ENCODE peak calls at places on chromosome X, in six cellular contexts. R is IMR-90, Y is A549, J is K562, W is SK-N-SH, H is GM12878. T is an unnamed sample.
A peak's percentile ranks its signal among the peaks of the same experiment; 100 is the strongest.

GRCh38 chrX:150525061-150525919 is 43.1 kb upstream of the MTM1 start:
- DNase-seq in R (no peak), Y (no peak), J (no peak), W (no peak), H (no peak), T (no peak)

GRCh38 chrX:9528498-9528897 is 63.6 kb downstream of the TBL1X start:
- DNase-seq in R (no peak), Y (no peak), J (no peak), W (no peak), H (no peak), T (no peak)

GRCh38 chrX:40176979-40177430 is 79.2 kb upstream of the BCOR start:
- DNase-seq in R (no peak), Y (no peak), J (peak; percentile 63), W (peak; percentile 65), H (no peak), T (peak; percentile 50)

GRCh38 chrX:77003956-77004355 is 443.2 kb upstream of the FGF16 start:
- DNase-seq in R (no peak), Y (no peak), J (no peak), W (no peak), H (no peak), T (no peak)

GRCh38 chrX:108285361-108285760 is 152.9 kb downstream of the COL4A6 start:
- DNase-seq in R (no peak), Y (no peak), J (no peak), W (no peak), H (no peak), T (no peak)

GRCh38 chrX:17735396-17735795 is 1.9 kb upstream of the SCML1 start:
- DNase-seq in R (no peak), Y (no peak), J (no peak), W (no peak), H (no peak), T (peak; percentile 27)

GRCh38 chrX:3713225-3713936 is at the start of gene PRKX:
- DNase-seq in R (peak; percentile 36), Y (peak; percentile 43), J (peak; percentile 85), W (peak; percentile 90), H (peak; percentile 13), T (no peak)

GRCh38 chrX:47316276-47317025 is 53.9 kb upstream of the ZNF157 start:
- DNase-seq in R (no peak), Y (no peak), J (no peak), W (peak; percentile 34), H (no peak), T (no peak)

GRCh38 chrX:150324035-150324728 is 38.9 kb upstream of the MAMLD1 start:
- DNase-seq in R (peak; percentile 94), Y (peak; percentile 30), J (no peak), W (no peak), H (no peak), T (peak; percentile 4)

GRCh38 chrX:2423293-2423692 is 77.5 kb downstream of the DHRSX start:
- DNase-seq in R (peak; percentile 51), Y (no peak), J (no peak), W (no peak), H (no peak), T (no peak)

GRCh38 chrX:13340182-13340791 is 20.4 kb upstream of the ATXN3L start:
- DNase-seq in R (peak; percentile 2), Y (no peak), J (no peak), W (no peak), H (no peak), T (no peak)

GRCh38 chrX:106751407-106751806 is 24.9 kb downstream of the RNF128 start:
- DNase-seq in R (no peak), Y (no peak), J (no peak), W (no peak), H (no peak), T (no peak)

GRCh38 chrX:145817299-145817665 is 347 bp upstream of the SLITRK2 start:
- DNase-seq in R (no peak), Y (no peak), J (no peak), W (no peak), H (no peak), T (no peak)

GRCh38 chrX:15299945-15300851 is 15.2 kb downstream of the ASB11 start:
- DNase-seq in R (peak; percentile 30), Y (peak; percentile 25), J (peak; percentile 10), W (peak; percentile 49), H (no peak), T (peak; percentile 7)

GRCh38 chrX:57951666-57952319 is 41.5 kb upstream of the ZXDA start:
- DNase-seq in R (no peak), Y (no peak), J (no peak), W (no peak), H (no peak), T (no peak)

GRCh38 chrX:26574208-26574607 is 358.2 kb downstream of the MAGEB5 start:
- DNase-seq in R (peak; percentile 40), Y (no peak), J (no peak), W (no peak), H (no peak), T (no peak)

GRCh38 chrX:119072771-119073170 is at the start of gene CT47C1:
- DNase-seq in R (no peak), Y (no peak), J (peak; percentile 39), W (no peak), H (no peak), T (no peak)

GRCh38 chrX:79515529-79515928 is 148.4 kb upstream of the ITM2A start:
- DNase-seq in R (no peak), Y (no peak), J (no peak), W (no peak), H (no peak), T (no peak)

GRCh38 chrX:137025930-137026329 is 7.9 kb downstream of the GPR101 start:
- DNase-seq in R (no peak), Y (no peak), J (no peak), W (no peak), H (no peak), T (no peak)

GRCh38 chrX:581717-582116 is 48.9 kb upstream of the SHOX start:
- DNase-seq in R (no peak), Y (no peak), J (no peak), W (no peak), H (no peak), T (no peak)

GRCh38 chrX:74493806-74494205 is 72.5 kb downstream of the SLC16A2 start:
- DNase-seq in R (no peak), Y (no peak), J (no peak), W (no peak), H (no peak), T (no peak)

GRCh38 chrX:55135171-55135570 is 46.4 kb downstream of the PAGE2 start:
- DNase-seq in R (peak; percentile 31), Y (peak; percentile 7), J (peak; percentile 26), W (peak; percentile 41), H (no peak), T (peak; percentile 39)

GRCh38 chrX:154712781-154713391 is 38.0 kb downstream of the GAB3 start:
- DNase-seq in R (peak; percentile 73), Y (no peak), J (no peak), W (no peak), H (peak; percentile 68), T (no peak)

GRCh38 chrX:154717824-154718223 is 33.1 kb downstream of the GAB3 start:
- DNase-seq in R (peak; percentile 59), Y (no peak), J (peak; percentile 83), W (peak; percentile 7), H (no peak), T (no peak)

GRCh38 chrX:154711264-154711663 is 39.6 kb downstream of the GAB3 start:
- DNase-seq in R (no peak), Y (no peak), J (no peak), W (no peak), H (no peak), T (no peak)

GRCh38 chrX:154715825-154716224 is 35.1 kb downstream of the GAB3 start:
- DNase-seq in R (no peak), Y (no peak), J (no peak), W (no peak), H (no peak), T (no peak)

GRCh38 chrX:154714925-154715324 is 36.0 kb downstream of the GAB3 start:
- DNase-seq in R (peak; percentile 50), Y (peak; percentile 53), J (peak; percentile 57), W (peak; percentile 63), H (no peak), T (peak; percentile 12)
- TF ChIP-seq SMC3 in R (peak; percentile 67), Y (peak; percentile 58), J (peak; percentile 19), W (peak; percentile 70), H (peak; percentile 61), T (peak; percentile 47)

DNA sequence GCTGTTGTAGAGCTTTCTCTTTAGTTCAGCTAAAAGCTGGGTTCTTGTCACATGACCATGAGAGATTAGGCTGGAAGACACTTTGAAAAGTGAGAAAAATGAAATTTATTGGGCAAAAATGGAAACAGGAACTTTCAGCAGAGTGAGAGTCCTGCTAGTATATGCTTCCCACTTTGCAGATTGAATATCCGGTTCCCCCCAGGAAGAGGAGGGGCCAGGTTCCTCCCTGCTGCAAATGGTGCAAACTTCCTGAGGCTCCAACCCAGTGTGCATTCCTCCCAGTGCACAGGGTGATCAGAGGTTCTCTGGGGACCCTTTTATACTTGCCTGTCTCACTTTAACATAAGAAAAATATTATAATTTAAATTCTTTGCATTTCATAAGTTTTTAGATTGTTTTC is 119.9 kb upstream of the SPIN4 start:
- DNase-seq in R (no peak), Y (no peak), J (no peak), W (no peak), H (no peak), T (no peak)
- TF ChIP-seq SMC3 in R (no peak), Y (no peak), J (no peak), W (no peak), H (no peak), T (no peak)

DNA sequence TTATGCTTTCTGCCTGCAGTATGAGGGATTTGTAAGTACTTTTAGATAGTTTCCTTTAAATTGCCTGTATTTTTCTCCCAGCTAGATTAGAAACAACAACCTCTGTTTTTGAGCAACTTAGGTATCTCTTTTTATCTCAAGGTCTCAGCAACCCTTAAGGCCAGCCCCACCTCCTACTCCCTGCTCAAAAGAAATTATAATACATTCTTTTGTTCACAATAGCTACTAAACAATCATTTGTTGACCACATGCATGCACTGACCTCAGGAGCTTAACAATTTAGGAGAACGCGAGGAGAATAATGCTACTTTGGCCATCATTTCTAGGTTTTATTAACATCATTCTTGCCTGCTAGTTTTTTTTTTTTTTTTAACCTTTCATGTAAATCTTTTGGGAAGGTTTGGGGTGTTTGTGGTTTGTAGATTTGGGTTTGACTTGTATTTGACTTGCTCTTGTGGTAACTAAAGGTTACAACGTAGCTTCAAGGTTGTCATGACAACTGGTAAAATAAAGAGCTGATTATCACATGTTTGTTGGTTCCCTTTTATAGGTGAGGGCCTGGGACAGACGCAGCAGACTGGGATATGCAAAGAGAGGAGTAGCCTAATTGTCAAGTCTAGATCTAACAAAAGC is 145.4 kb upstream of the PLAC1 start:
- DNase-seq in R (no peak), Y (no peak), J (peak; percentile 42), W (no peak), H (no peak), T (peak; percentile 31)
- TF ChIP-seq SMC3 in R (no peak), Y (no peak), J (no peak), W (no peak), H (no peak), T (no peak)

DNA sequence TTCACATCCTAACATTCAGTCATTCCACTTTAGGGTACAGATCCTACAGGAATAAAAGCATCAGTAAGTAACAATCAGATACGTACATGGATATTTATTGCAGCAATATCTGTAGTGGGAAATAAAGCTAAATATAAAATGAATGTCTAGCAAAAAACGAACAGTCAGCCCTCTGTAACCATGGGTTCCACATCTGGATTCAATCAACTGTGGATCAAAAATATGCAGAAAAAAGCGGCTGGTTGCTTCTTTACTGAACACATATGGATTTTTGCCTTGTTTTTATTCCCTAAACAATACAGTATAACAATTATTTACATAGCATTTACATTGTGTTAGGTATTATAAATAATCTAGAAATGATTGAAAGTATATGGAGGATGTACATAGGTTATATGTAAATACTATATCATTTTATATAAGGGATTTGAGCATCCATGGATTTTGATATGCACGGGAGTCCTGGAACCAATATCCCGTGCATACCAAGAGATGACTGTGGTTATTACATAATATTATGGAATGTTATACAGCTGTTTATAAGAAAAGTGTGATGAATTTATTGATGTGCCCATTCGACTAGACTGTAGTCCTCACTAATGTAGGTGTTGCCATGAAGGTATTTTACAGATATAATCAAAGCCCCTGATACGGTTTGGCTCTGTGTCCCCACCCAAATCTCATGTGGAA is 132.8 kb downstream of the ARHGEF9 start:
- DNase-seq in R (peak; percentile 21), Y (no peak), J (no peak), W (no peak), H (no peak), T (no peak)
- TF ChIP-seq SMC3 in R (no peak), Y (no peak), J (no peak), W (no peak), H (no peak), T (no peak)

T was measured in HepG2.